ENCODE peak calls at places on chromosomes 1 and 21, in five cellular contexts. One of them, this sample, is unnamed.

GRCh38 chr1:193406901-193407300 is 220.5 kb upstream of the B3GALT2 start:
- DNase-seq in transverse colon: no peak
- DNase-seq in B cell: peak; percentile 54
- DNase-seq in aorta: no peak
- DNase-seq in NCI-H1930: no peak
- DNase-seq in this sample: no peak

GRCh38 chr1:214503553-214503952 is 47.8 kb downstream of the PTPN14 start:
- DNase-seq in transverse colon: no peak
- DNase-seq in B cell: no peak
- DNase-seq in aorta: no peak
- DNase-seq in NCI-H1930: no peak
- DNase-seq in this sample: no peak

GRCh38 chr21:37253991-37254390 is 13.1 kb downstream of the VPS26C start:
- DNase-seq in transverse colon: no peak
- DNase-seq in B cell: no peak
- DNase-seq in aorta: no peak
- DNase-seq in NCI-H1930: no peak
- DNase-seq in this sample: no peak

GRCh38 chr1:170200665-170201397 is 55.1 kb downstream of the NTMT2 start:
- DNase-seq in transverse colon: no peak
- DNase-seq in B cell: no peak
- DNase-seq in aorta: no peak
- DNase-seq in NCI-H1930: no peak
- DNase-seq in this sample: no peak

GRCh38 chr1:23283660-23284602 is 60.2 kb downstream of the HNRNPR start:
- DNase-seq in transverse colon: no peak
- DNase-seq in B cell: no peak
- DNase-seq in aorta: no peak
- DNase-seq in NCI-H1930: no peak
- DNase-seq in this sample: peak; percentile 13

GRCh38 chr1:111656093-111657017 is 36.8 kb downstream of the RAP1A start:
- DNase-seq in transverse colon: peak; percentile 26
- DNase-seq in B cell: peak; percentile 53
- DNase-seq in aorta: no peak
- DNase-seq in NCI-H1930: peak; percentile 16
- DNase-seq in this sample: peak; percentile 19

GRCh38 chr1:8395433-8395866 is 77.5 kb downstream of the SLC45A1 start:
- DNase-seq in transverse colon: no peak
- DNase-seq in B cell: peak; percentile 66
- DNase-seq in aorta: no peak
- DNase-seq in NCI-H1930: no peak
- DNase-seq in this sample: no peak

GRCh38 chr1:86774305-86775304 is 70.2 kb downstream of the SH3GLB1 start:
- DNase-seq in transverse colon: peak; percentile 34
- DNase-seq in B cell: peak; percentile 7
- DNase-seq in aorta: no peak
- DNase-seq in NCI-H1930: no peak
- DNase-seq in this sample: peak; percentile 88

GRCh38 chr1:161086457-161086856 is 2.9 kb downstream of the NECTIN4 start:
- DNase-seq in transverse colon: peak; percentile 20
- DNase-seq in B cell: no peak
- DNase-seq in aorta: no peak
- DNase-seq in NCI-H1930: no peak
- DNase-seq in this sample: no peak

GRCh38 chr1:3052501-3052900 is 16.5 kb upstream of the PRDM16 start:
- DNase-seq in transverse colon: no peak
- DNase-seq in B cell: no peak
- DNase-seq in aorta: peak; percentile 58
- DNase-seq in NCI-H1930: no peak
- DNase-seq in this sample: no peak

GRCh38 chr1:55593299-55593698 is 378.1 kb upstream of the USP24 start:
- DNase-seq in transverse colon: no peak
- DNase-seq in B cell: no peak
- DNase-seq in aorta: no peak
- DNase-seq in NCI-H1930: no peak
- DNase-seq in this sample: no peak

GRCh38 chr1:30888391-30888790 is 20.2 kb downstream of the SDC3 start:
- DNase-seq in transverse colon: peak; percentile 64
- DNase-seq in B cell: no peak
- DNase-seq in aorta: peak; percentile 91
- DNase-seq in NCI-H1930: no peak
- DNase-seq in this sample: peak; percentile 87

GRCh38 chr1:2602866-2603520 is 16.4 kb downstream of the PRXL2B start:
- DNase-seq in transverse colon: no peak
- DNase-seq in B cell: no peak
- DNase-seq in aorta: peak; percentile 44
- DNase-seq in NCI-H1930: no peak
- DNase-seq in this sample: no peak

GRCh38 chr1:156750932-156751723 is at the start of gene HDGF:
- DNase-seq in transverse colon: peak; percentile 53
- DNase-seq in B cell: peak; percentile 68
- DNase-seq in aorta: peak; percentile 88
- DNase-seq in NCI-H1930: no peak
- DNase-seq in this sample: no peak

GRCh38 chr1:181105134-181106021 is 16.9 kb downstream of the IER5 start:
- DNase-seq in transverse colon: peak; percentile 96
- DNase-seq in B cell: peak; percentile 97
- DNase-seq in aorta: peak; percentile 99
- DNase-seq in NCI-H1930: peak; percentile 94
- DNase-seq in this sample: no peak

GRCh38 chr1:204445860-204446412 is 34.3 kb upstream of the PPP1R15B start:
- DNase-seq in transverse colon: peak; percentile 73
- DNase-seq in B cell: peak; percentile 62
- DNase-seq in aorta: peak; percentile 79
- DNase-seq in NCI-H1930: no peak
- DNase-seq in this sample: no peak

GRCh38 chr1:200302893-200303250 is 107.0 kb downstream of the ZNF281 start:
- DNase-seq in transverse colon: no peak
- DNase-seq in B cell: peak; percentile 16
- DNase-seq in aorta: no peak
- DNase-seq in NCI-H1930: no peak
- DNase-seq in this sample: no peak

GRCh38 chr1:53777272-53777671 is 38.3 kb upstream of the GLIS1 start:
- DNase-seq in transverse colon: no peak
- DNase-seq in B cell: no peak
- DNase-seq in aorta: no peak
- DNase-seq in NCI-H1930: no peak
- DNase-seq in this sample: no peak

GRCh38 chr1:161791889-161792655 is 26.0 kb downstream of the ATF6 start:
- DNase-seq in transverse colon: no peak
- DNase-seq in B cell: no peak
- DNase-seq in aorta: no peak
- DNase-seq in NCI-H1930: no peak
- DNase-seq in this sample: peak; percentile 13

GRCh38 chr1:198678301-198678836 is 39.5 kb downstream of the PTPRC start:
- DNase-seq in transverse colon: no peak
- DNase-seq in B cell: no peak
- DNase-seq in aorta: no peak
- DNase-seq in NCI-H1930: no peak
- DNase-seq in this sample: no peak

GRCh38 chr21:20507783-20508182 is 490.4 kb upstream of the NCAM2 start:
- DNase-seq in transverse colon: no peak
- DNase-seq in B cell: no peak
- DNase-seq in aorta: no peak
- DNase-seq in NCI-H1930: no peak
- DNase-seq in this sample: no peak

GRCh38 chr1:81323862-81324261 is 476.9 kb upstream of the ADGRL2 start:
- DNase-seq in transverse colon: no peak
- DNase-seq in B cell: no peak
- DNase-seq in aorta: no peak
- DNase-seq in NCI-H1930: no peak
- DNase-seq in this sample: no peak

GRCh38 chr1:20609541-20609940 is 20.6 kb downstream of the CDA start:
- DNase-seq in transverse colon: no peak
- DNase-seq in B cell: no peak
- DNase-seq in aorta: no peak
- DNase-seq in NCI-H1930: no peak
- DNase-seq in this sample: no peak

GRCh38 chr1:153260980-153261792 is 1.7 kb downstream of the LORICRIN start:
- DNase-seq in transverse colon: no peak
- DNase-seq in B cell: peak; percentile 65
- DNase-seq in aorta: peak; percentile 85
- DNase-seq in NCI-H1930: no peak
- DNase-seq in this sample: no peak

GRCh38 chr1:54095543-54096286 is 42.3 kb downstream of the TCEANC2 start:
- DNase-seq in transverse colon: no peak
- DNase-seq in B cell: no peak
- DNase-seq in aorta: no peak
- DNase-seq in NCI-H1930: no peak
- DNase-seq in this sample: no peak

GRCh38 chr1:153790282-153790995 is 15.2 kb downstream of the SLC27A3 start:
- DNase-seq in transverse colon: peak; percentile 69
- DNase-seq in B cell: no peak
- DNase-seq in aorta: peak; percentile 93
- DNase-seq in NCI-H1930: no peak
- DNase-seq in this sample: no peak

GRCh38 chr1:214466759-214467585 is 84.4 kb downstream of the PTPN14 start:
- DNase-seq in transverse colon: no peak
- DNase-seq in B cell: no peak
- DNase-seq in aorta: no peak
- DNase-seq in NCI-H1930: no peak
- DNase-seq in this sample: no peak

GRCh38 chr1:56590520-56591011 is 11.2 kb upstream of the PLPP3 start:
- DNase-seq in transverse colon: no peak
- DNase-seq in B cell: no peak
- DNase-seq in aorta: no peak
- DNase-seq in NCI-H1930: no peak
- DNase-seq in this sample: no peak

GRCh38 chr1:168360151-168360550 is 79.5 kb downstream of the TBX19 start:
- DNase-seq in transverse colon: no peak
- DNase-seq in B cell: no peak
- DNase-seq in aorta: no peak
- DNase-seq in NCI-H1930: no peak
- DNase-seq in this sample: no peak

GRCh38 chr1:86068841-86069756 is 87.5 kb downstream of the COL24A1 start:
- DNase-seq in transverse colon: no peak
- DNase-seq in B cell: no peak
- DNase-seq in aorta: no peak
- DNase-seq in NCI-H1930: no peak
- DNase-seq in this sample: no peak

GRCh38 chr1:223479718-223480425 is 86.7 kb downstream of the CCDC185 start:
- DNase-seq in transverse colon: no peak
- DNase-seq in B cell: no peak
- DNase-seq in aorta: no peak
- DNase-seq in NCI-H1930: no peak
- DNase-seq in this sample: no peak

GRCh38 chr1:216464489-216464888 is 41.2 kb upstream of the USH2A start:
- DNase-seq in transverse colon: no peak
- DNase-seq in B cell: no peak
- DNase-seq in aorta: no peak
- DNase-seq in NCI-H1930: no peak
- DNase-seq in this sample: peak; percentile 88

GRCh38 chr1:84300991-84301758 is at the start of gene SAMD13:
- DNase-seq in transverse colon: peak; percentile 90
- DNase-seq in B cell: peak; percentile 35
- DNase-seq in aorta: no peak
- DNase-seq in NCI-H1930: no peak
- DNase-seq in this sample: no peak